ENCODE peak calls at places on chromosomes 3 and 15, in six cellular contexts. One of them, this sample, is unnamed.

GRCh38 chr3:183298708-183299153 is 45.7 kb downstream of the B3GNT5 start:
- DNase-seq in epithelial cell of proximal tubule: no peak
- DNase-seq in fibroblast of lung: peak; percentile 94
- DNase-seq in foreskin fibroblast: peak; percentile 97
- DNase-seq in cardiac muscle cell: peak; percentile 90
- DNase-seq in GM06990: no peak
- DNase-seq in this sample: peak; percentile 76

GRCh38 chr15:81001180-81002003 is 669 bp downstream of the TLNRD1 start:
- DNase-seq in epithelial cell of proximal tubule: no peak
- DNase-seq in fibroblast of lung: peak; percentile 47
- DNase-seq in foreskin fibroblast: peak; percentile 47
- DNase-seq in cardiac muscle cell: peak; percentile 47
- DNase-seq in GM06990: peak; percentile 72
- DNase-seq in this sample: no peak

GRCh38 chr15:45586990-45587860 is at the start of gene BLOC1S6:
- DNase-seq in epithelial cell of proximal tubule: no peak
- DNase-seq in fibroblast of lung: peak; percentile 91
- DNase-seq in foreskin fibroblast: peak; percentile 85
- DNase-seq in cardiac muscle cell: peak; percentile 96
- DNase-seq in GM06990: peak; percentile 94
- DNase-seq in this sample: peak; percentile 81

GRCh38 chr15:26866298-26867198 is at the start of gene GABRA5:
- DNase-seq in epithelial cell of proximal tubule: no peak
- DNase-seq in fibroblast of lung: peak; percentile 72
- DNase-seq in foreskin fibroblast: no peak
- DNase-seq in cardiac muscle cell: peak; percentile 7
- DNase-seq in GM06990: no peak
- DNase-seq in this sample: peak; percentile 25

GRCh38 chr3:171458056-171458856 is 1.9 kb downstream of the TNIK start:
- DNase-seq in epithelial cell of proximal tubule: no peak
- DNase-seq in fibroblast of lung: no peak
- DNase-seq in foreskin fibroblast: no peak
- DNase-seq in cardiac muscle cell: no peak
- DNase-seq in GM06990: peak; percentile 42
- DNase-seq in this sample: no peak

GRCh38 chr15:40986820-40987219 is 33.5 kb downstream of the CHAC1 start:
- DNase-seq in epithelial cell of proximal tubule: no peak
- DNase-seq in fibroblast of lung: no peak
- DNase-seq in foreskin fibroblast: no peak
- DNase-seq in cardiac muscle cell: no peak
- DNase-seq in GM06990: no peak
- DNase-seq in this sample: no peak

GRCh38 chr15:67407709-67408257 is 113.1 kb upstream of the C15orf61 start:
- DNase-seq in epithelial cell of proximal tubule: no peak
- DNase-seq in fibroblast of lung: no peak
- DNase-seq in foreskin fibroblast: no peak
- DNase-seq in cardiac muscle cell: no peak
- DNase-seq in GM06990: no peak
- DNase-seq in this sample: no peak

GRCh38 chr3:127233371-127233770 is 40.4 kb downstream of the PRR23E start:
- DNase-seq in epithelial cell of proximal tubule: no peak
- DNase-seq in fibroblast of lung: no peak
- DNase-seq in foreskin fibroblast: no peak
- DNase-seq in cardiac muscle cell: peak; percentile 14
- DNase-seq in GM06990: no peak
- DNase-seq in this sample: no peak

GRCh38 chr3:124514681-124515080 is 215.6 kb upstream of the UMPS start:
- DNase-seq in epithelial cell of proximal tubule: no peak
- DNase-seq in fibroblast of lung: no peak
- DNase-seq in foreskin fibroblast: no peak
- DNase-seq in cardiac muscle cell: no peak
- DNase-seq in GM06990: no peak
- DNase-seq in this sample: no peak

GRCh38 chr3:124519844-124520243 is 210.4 kb upstream of the UMPS start:
- DNase-seq in epithelial cell of proximal tubule: no peak
- DNase-seq in fibroblast of lung: no peak
- DNase-seq in foreskin fibroblast: no peak
- DNase-seq in cardiac muscle cell: no peak
- DNase-seq in GM06990: no peak
- DNase-seq in this sample: no peak

GRCh38 chr3:124516333-124516732 is 213.9 kb upstream of the UMPS start:
- DNase-seq in epithelial cell of proximal tubule: no peak
- DNase-seq in fibroblast of lung: no peak
- DNase-seq in foreskin fibroblast: no peak
- DNase-seq in cardiac muscle cell: no peak
- DNase-seq in GM06990: no peak
- DNase-seq in this sample: no peak

GRCh38 chr3:124520970-124521369 is 209.3 kb upstream of the UMPS start:
- DNase-seq in epithelial cell of proximal tubule: no peak
- DNase-seq in fibroblast of lung: peak; percentile 11
- DNase-seq in foreskin fibroblast: peak; percentile 1
- DNase-seq in cardiac muscle cell: no peak
- DNase-seq in GM06990: no peak
- DNase-seq in this sample: no peak

DNA sequence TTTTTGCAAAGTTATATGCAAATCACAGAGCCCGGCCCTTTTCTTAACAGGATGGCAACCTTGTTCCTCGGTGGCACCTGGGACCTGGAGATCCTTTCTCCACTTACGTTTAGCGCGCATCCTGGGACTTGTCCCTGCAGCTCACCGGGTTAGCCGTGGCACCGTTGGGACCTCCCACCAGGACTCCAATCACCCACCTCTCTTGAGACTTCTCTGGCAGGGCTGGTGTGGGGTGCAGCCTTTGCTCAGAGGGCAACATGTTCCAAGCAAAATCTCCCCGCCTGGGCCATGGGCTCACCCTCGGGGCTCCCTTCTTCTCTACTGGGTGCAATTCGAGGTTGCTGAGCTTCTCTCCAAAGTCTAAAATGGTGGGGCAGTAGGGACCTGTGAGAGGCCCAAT is 211.9 kb upstream of the UMPS start:
- DNase-seq in epithelial cell of proximal tubule: no peak
- DNase-seq in fibroblast of lung: no peak
- DNase-seq in foreskin fibroblast: no peak
- DNase-seq in cardiac muscle cell: no peak
- DNase-seq in GM06990: no peak
- DNase-seq in this sample: no peak
- TF ChIP-seq CTCF in epithelial cell of proximal tubule: no peak
- TF ChIP-seq CTCF in fibroblast of lung: no peak
- TF ChIP-seq CTCF in foreskin fibroblast: no peak
- TF ChIP-seq CTCF in cardiac muscle cell: no peak
- TF ChIP-seq CTCF in GM06990: no peak
- TF ChIP-seq CTCF in this sample: no peak

GRCh38 chr15:69096197-69096596 is 64.2 kb upstream of the GLCE start:
- DNase-seq in epithelial cell of proximal tubule: no peak
- DNase-seq in fibroblast of lung: no peak
- DNase-seq in foreskin fibroblast: no peak
- DNase-seq in cardiac muscle cell: no peak
- DNase-seq in GM06990: no peak
- DNase-seq in this sample: no peak

GRCh38 chr15:69093127-69093526 is 67.3 kb upstream of the GLCE start:
- DNase-seq in epithelial cell of proximal tubule: no peak
- DNase-seq in fibroblast of lung: peak; percentile 21
- DNase-seq in foreskin fibroblast: no peak
- DNase-seq in cardiac muscle cell: peak; percentile 65
- DNase-seq in GM06990: no peak
- DNase-seq in this sample: no peak

GRCh38 chr15:69094124-69095030 is 66.1 kb upstream of the GLCE start:
- DNase-seq in epithelial cell of proximal tubule: no peak
- DNase-seq in fibroblast of lung: no peak
- DNase-seq in foreskin fibroblast: no peak
- DNase-seq in cardiac muscle cell: no peak
- DNase-seq in GM06990: no peak
- DNase-seq in this sample: no peak

GRCh38 chr15:69093614-69094013 is 66.8 kb upstream of the GLCE start:
- DNase-seq in epithelial cell of proximal tubule: no peak
- DNase-seq in fibroblast of lung: no peak
- DNase-seq in foreskin fibroblast: no peak
- DNase-seq in cardiac muscle cell: no peak
- DNase-seq in GM06990: no peak
- DNase-seq in this sample: no peak

GRCh38 chr15:69095280-69095679 is 65.2 kb upstream of the GLCE start:
- DNase-seq in epithelial cell of proximal tubule: no peak
- DNase-seq in fibroblast of lung: no peak
- DNase-seq in foreskin fibroblast: no peak
- DNase-seq in cardiac muscle cell: no peak
- DNase-seq in GM06990: no peak
- DNase-seq in this sample: no peak
- H3K4me3 ChIP-seq in epithelial cell of proximal tubule: no peak overlapping the region
- H3K4me3 ChIP-seq in fibroblast of lung: no peak overlapping the region
- H3K4me3 ChIP-seq in foreskin fibroblast: no peak overlapping the region
- H3K4me3 ChIP-seq in cardiac muscle cell: no peak overlapping the region
- H3K4me3 ChIP-seq in GM06990: no peak overlapping the region
- H3K4me3 ChIP-seq in this sample: no peak overlapping the region

DNA sequence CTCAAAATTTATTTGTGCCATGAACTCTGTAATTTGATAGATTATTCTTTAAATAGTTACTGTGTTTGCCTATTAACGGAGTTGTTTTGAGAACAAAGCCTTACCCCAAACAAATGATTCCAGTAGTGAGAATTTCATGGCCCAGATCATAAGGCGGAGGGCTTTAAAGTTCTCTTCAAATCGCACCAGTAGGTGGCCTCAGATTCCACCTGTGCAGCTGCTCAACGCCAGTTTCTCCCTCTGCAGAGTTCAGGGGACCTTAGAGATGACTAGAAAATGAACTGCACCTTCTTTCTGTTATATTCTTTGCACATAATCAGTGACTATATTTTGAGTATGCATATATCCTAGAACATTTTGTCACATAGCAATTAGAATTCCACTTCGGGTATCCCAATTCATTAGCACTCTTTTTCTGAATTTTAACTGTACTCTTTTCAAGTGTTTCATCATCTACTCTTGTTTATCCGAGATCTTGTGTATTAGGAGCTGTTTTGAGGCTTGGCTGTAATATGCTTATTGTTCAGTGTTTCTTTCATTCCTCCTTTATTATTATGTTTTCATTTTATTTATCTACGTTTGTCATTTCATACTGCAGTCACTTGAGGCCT is 232.6 kb upstream of the CHRM5 start:
- DNase-seq in epithelial cell of proximal tubule: no peak
- DNase-seq in fibroblast of lung: peak; percentile 39
- DNase-seq in foreskin fibroblast: peak; percentile 18
- DNase-seq in cardiac muscle cell: peak; percentile 62
- DNase-seq in GM06990: no peak
- DNase-seq in this sample: no peak
- TF ChIP-seq CTCF in epithelial cell of proximal tubule: peak; percentile 79
- TF ChIP-seq CTCF in fibroblast of lung: peak; percentile 55
- TF ChIP-seq CTCF in foreskin fibroblast: peak; percentile 52
- TF ChIP-seq CTCF in cardiac muscle cell: peak; percentile 66
- TF ChIP-seq CTCF in GM06990: peak; percentile 67
- TF ChIP-seq CTCF in this sample: peak; percentile 81

GRCh38 chr15:32096211-32096610 is 65.9 kb downstream of the CHRNA7 start:
- DNase-seq in epithelial cell of proximal tubule: no peak
- DNase-seq in fibroblast of lung: no peak
- DNase-seq in foreskin fibroblast: no peak
- DNase-seq in cardiac muscle cell: no peak
- DNase-seq in GM06990: no peak
- DNase-seq in this sample: no peak

GRCh38 chr15:32096867-32097266 is 66.6 kb downstream of the CHRNA7 start:
- DNase-seq in epithelial cell of proximal tubule: no peak
- DNase-seq in fibroblast of lung: no peak
- DNase-seq in foreskin fibroblast: no peak
- DNase-seq in cardiac muscle cell: no peak
- DNase-seq in GM06990: no peak
- DNase-seq in this sample: no peak

GRCh38 chr15:32089851-32090359 is 59.6 kb downstream of the CHRNA7 start:
- DNase-seq in epithelial cell of proximal tubule: no peak
- DNase-seq in fibroblast of lung: no peak
- DNase-seq in foreskin fibroblast: no peak
- DNase-seq in cardiac muscle cell: no peak
- DNase-seq in GM06990: no peak
- DNase-seq in this sample: no peak

GRCh38 chr15:32091505-32092380 is 61.4 kb downstream of the CHRNA7 start:
- DNase-seq in epithelial cell of proximal tubule: no peak
- DNase-seq in fibroblast of lung: no peak
- DNase-seq in foreskin fibroblast: no peak
- DNase-seq in cardiac muscle cell: no peak
- DNase-seq in GM06990: no peak
- DNase-seq in this sample: no peak
- H3K4me3 ChIP-seq in epithelial cell of proximal tubule: no peak overlapping the region
- H3K4me3 ChIP-seq in fibroblast of lung: no peak overlapping the region
- H3K4me3 ChIP-seq in foreskin fibroblast: no peak overlapping the region
- H3K4me3 ChIP-seq in cardiac muscle cell: no peak overlapping the region
- H3K4me3 ChIP-seq in GM06990: no peak overlapping the region
- H3K4me3 ChIP-seq in this sample: no peak overlapping the region

DNA sequence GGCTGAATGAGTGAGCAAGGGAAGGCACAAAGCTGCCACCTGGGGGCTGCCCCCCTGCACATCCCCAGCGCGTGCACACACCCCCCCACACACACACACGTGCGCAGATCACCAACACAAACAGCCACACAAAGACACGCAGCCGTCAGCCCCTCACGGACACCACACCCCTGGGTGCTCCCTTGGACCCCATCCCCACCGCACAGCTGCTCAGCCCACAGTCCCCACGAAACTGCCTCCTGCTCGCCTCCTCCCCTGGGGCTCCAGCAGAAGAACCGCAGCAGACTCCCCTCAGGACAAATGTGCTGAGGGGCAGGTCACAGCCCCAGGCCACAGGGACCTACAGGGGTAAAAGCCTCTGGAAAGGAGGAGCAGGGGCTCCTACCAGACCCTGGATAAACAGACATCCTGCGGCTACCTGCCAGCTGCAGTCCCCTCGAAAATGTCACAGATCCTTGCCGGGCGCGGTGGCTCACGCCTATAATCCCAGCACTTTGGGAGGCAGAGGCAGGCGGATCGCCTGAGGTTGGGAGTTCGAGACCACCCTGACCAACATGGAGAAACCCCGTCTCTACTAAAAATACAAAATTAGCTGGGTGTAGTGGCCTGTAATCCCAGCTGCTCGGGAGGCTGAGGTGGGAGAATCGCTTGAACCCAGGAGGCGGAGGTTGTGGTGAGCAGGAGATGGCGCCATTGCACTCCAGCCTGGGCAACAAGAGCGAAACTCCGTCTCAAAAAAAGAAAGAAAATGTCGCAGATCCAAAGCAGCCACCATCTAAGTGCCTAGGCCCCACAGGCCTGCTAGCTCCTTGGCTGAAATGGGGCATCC is 6.5 kb downstream of the TWF2 start:
- DNase-seq in epithelial cell of proximal tubule: no peak
- DNase-seq in fibroblast of lung: no peak
- DNase-seq in foreskin fibroblast: no peak
- DNase-seq in cardiac muscle cell: no peak
- DNase-seq in GM06990: no peak
- DNase-seq in this sample: no peak
- TF ChIP-seq CTCF in epithelial cell of proximal tubule: peak; percentile 22
- TF ChIP-seq CTCF in fibroblast of lung: no peak
- TF ChIP-seq CTCF in foreskin fibroblast: no peak
- TF ChIP-seq CTCF in cardiac muscle cell: no peak
- TF ChIP-seq CTCF in GM06990: no peak
- TF ChIP-seq CTCF in this sample: no peak

DNA sequence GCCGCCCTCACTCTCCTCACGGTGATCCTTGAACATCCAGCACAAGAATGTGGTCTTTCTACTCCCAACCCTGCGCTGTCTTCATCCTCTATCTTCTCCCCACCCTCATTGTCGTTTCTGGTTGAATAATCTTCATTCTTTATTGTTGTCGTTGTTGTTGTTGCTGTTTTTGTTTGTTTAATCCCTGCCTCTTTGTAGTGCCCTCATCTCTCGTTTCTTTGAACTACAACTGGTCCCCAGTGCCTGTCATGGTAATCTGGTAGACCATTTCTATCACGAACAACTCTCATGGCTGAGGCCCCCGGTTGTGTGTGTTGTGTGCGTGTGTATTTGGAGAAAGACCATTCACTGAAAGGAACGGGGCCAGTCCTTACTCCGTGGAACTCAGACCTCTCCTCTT is 1.3 kb upstream of the MYO5A start:
- DNase-seq in epithelial cell of proximal tubule: no peak
- DNase-seq in fibroblast of lung: no peak
- DNase-seq in foreskin fibroblast: no peak
- DNase-seq in cardiac muscle cell: no peak
- DNase-seq in GM06990: no peak
- DNase-seq in this sample: no peak
- H3K4me3 ChIP-seq in epithelial cell of proximal tubule: peak overlapping the region; percentile 61
- H3K4me3 ChIP-seq in fibroblast of lung: peak overlapping the region; percentile 66
- H3K4me3 ChIP-seq in foreskin fibroblast: peak overlapping the region; percentile 57
- H3K4me3 ChIP-seq in cardiac muscle cell: peak overlapping the region; percentile 68
- H3K4me3 ChIP-seq in GM06990: peak overlapping the region; percentile 90
- H3K4me3 ChIP-seq in this sample: peak overlapping the region; percentile 55